ENCODE peak calls at places on chromosomes 4 and X, in six cellular contexts. L is left lung, G is OCI-LY7, Q is tibial nerve, Y is WERI-Rb-1, S is nephron progenitor cell. W is an unnamed sample.

GRCh38 chr4:158998624-158999023 is 104.3 kb upstream of the RAPGEF2 start:
- DNase-seq in L (no peak), G (no peak), Q (no peak), Y (no peak), S (no peak), W (no peak)

GRCh38 chr4:143254479-143255216 is 69.9 kb downstream of the USP38 start:
- DNase-seq in L (no peak), G (peak), Q (peak), Y (no peak), S (peak), W (no peak)

GRCh38 chr4:18858229-18858922 is 836.8 kb upstream of the LCORL start:
- DNase-seq in L (no peak), G (no peak), Q (no peak), Y (peak), S (no peak), W (no peak)

GRCh38 chrX:2965965-2966364 is 36.8 kb upstream of the ARSD start:
- DNase-seq in L (no peak), G (no peak), Q (no peak), Y (no peak), S (no peak), W (no peak)

GRCh38 chr4:8155660-8156421 is 2.8 kb downstream of the ABLIM2 start:
- DNase-seq in L (no peak), G (no peak), Q (no peak), Y (no peak), S (no peak), W (no peak)

GRCh38 chrX:123962006-123962485 is 540 bp downstream of the STAG2 start:
- DNase-seq in L (no peak), G (peak), Q (no peak), Y (no peak), S (no peak), W (no peak)

GRCh38 chrX:136185409-136186022 is 38.2 kb downstream of the FHL1 start:
- DNase-seq in L (no peak), G (no peak), Q (no peak), Y (no peak), S (no peak), W (no peak)

GRCh38 chr4:114263233-114263632 is 283.8 kb upstream of the ARSJ start:
- DNase-seq in L (no peak), G (no peak), Q (no peak), Y (no peak), S (no peak), W (no peak)

GRCh38 chr4:184861047-184861446 is 35.3 kb upstream of the ACSL1 start:
- DNase-seq in L (no peak), G (no peak), Q (no peak), Y (no peak), S (no peak), W (no peak)

GRCh38 chrX:54411732-54412131 is 28.5 kb upstream of the TSR2 start:
- DNase-seq in L (no peak), G (no peak), Q (no peak), Y (no peak), S (no peak), W (no peak)

GRCh38 chrX:108068121-108068520 is 23.2 kb downstream of the PSMD10 start:
- DNase-seq in L (no peak), G (no peak), Q (no peak), Y (no peak), S (no peak), W (no peak)

GRCh38 chrX:30741545-30741944 is 88.3 kb downstream of the GK start:
- DNase-seq in L (no peak), G (no peak), Q (no peak), Y (no peak), S (no peak), W (no peak)

GRCh38 chr4:184406915-184407314 is 67.4 kb downstream of the IRF2 start:
- DNase-seq in L (no peak), G (peak), Q (peak), Y (no peak), S (no peak), W (no peak)

GRCh38 chr4:174479140-174479539 is 43.1 kb downstream of the HPGD start:
- DNase-seq in L (no peak), G (no peak), Q (no peak), Y (no peak), S (no peak), W (no peak)

GRCh38 chrX:46125139-46125538 is 420.1 kb downstream of the ZNF674 start:
- DNase-seq in L (no peak), G (no peak), Q (no peak), Y (no peak), S (no peak), W (no peak)

GRCh38 chr4:53349201-53349600 is 16.7 kb downstream of the SCFD2 start:
- DNase-seq in L (no peak), G (no peak), Q (no peak), Y (no peak), S (no peak), W (no peak)

GRCh38 chr4:48127882-48128394 is 6.1 kb downstream of the TXK start:
- DNase-seq in L (peak), G (peak), Q (peak), Y (peak), S (peak), W (peak)

GRCh38 chr4:151676301-151676700 is 84.5 kb downstream of the GATB start:
- DNase-seq in L (no peak), G (no peak), Q (no peak), Y (no peak), S (no peak), W (no peak)

GRCh38 chr4:118888666-118889312 is at the start of gene SYNPO2:
- DNase-seq in L (peak), G (peak), Q (peak), Y (peak), S (peak), W (peak)

GRCh38 chrX:154603438-154604430 is 15.3 kb downstream of the CTAG1B start:
- DNase-seq in L (peak), G (no peak), Q (no peak), Y (peak), S (no peak), W (no peak)

GRCh38 chr4:90080116-90080515 is 47.1 kb upstream of the CCSER1 start:
- DNase-seq in L (no peak), G (no peak), Q (no peak), Y (no peak), S (no peak), W (no peak)

GRCh38 chr4:90084277-90084966 is 42.8 kb upstream of the CCSER1 start:
- DNase-seq in L (no peak), G (no peak), Q (no peak), Y (no peak), S (no peak), W (no peak)

GRCh38 chr4:90078440-90078839 is 48.8 kb upstream of the CCSER1 start:
- DNase-seq in L (no peak), G (no peak), Q (no peak), Y (no peak), S (no peak), W (no peak)

GRCh38 chr4:90084967-90085295 is 42.3 kb upstream of the CCSER1 start:
- DNase-seq in L (no peak), G (no peak), Q (no peak), Y (no peak), S (no peak), W (no peak)

DNA sequence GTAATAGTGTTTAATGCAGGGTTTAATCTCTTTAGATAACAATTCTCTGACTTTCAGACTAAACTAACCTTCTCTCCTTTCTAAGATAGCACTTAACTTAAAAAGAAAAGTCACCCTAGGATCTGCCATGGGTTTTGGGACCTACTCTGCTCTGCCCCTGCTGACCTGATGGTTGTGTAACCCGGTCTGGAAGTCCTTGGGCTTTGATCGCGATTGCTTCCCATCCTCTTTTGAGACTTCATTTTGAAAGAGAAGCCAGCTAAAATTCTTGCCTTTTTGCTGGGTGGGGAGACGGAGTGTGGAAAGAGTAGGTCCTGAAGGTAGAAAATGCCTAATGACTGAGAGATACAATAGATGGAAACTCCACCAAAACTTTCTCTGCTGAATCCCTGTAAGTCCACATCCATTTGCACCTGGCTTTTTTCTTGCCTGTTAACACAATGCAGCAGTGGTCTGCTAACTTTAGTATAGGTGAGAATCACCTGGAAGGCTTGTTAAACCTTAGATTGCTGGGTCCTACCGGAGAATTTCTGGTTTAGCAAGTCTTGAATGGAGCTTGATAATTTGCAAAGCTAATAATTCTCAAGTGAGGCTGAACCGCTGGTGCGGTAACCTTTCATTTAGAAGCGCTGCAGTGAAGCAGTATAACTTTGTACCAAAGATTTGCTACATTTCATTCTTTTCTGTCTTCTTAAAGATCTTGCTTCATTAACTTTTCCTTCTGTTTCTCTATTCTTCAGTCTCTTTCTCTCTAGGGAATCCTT is 45.6 kb upstream of the CCSER1 start:
- DNase-seq in L (no peak), G (no peak), Q (no peak), Y (no peak), S (no peak), W (no peak)
- TF ChIP-seq CTCF in L (no peak), G (no peak), Q (no peak), Y (no peak), S (no peak), W (no peak)

DNA sequence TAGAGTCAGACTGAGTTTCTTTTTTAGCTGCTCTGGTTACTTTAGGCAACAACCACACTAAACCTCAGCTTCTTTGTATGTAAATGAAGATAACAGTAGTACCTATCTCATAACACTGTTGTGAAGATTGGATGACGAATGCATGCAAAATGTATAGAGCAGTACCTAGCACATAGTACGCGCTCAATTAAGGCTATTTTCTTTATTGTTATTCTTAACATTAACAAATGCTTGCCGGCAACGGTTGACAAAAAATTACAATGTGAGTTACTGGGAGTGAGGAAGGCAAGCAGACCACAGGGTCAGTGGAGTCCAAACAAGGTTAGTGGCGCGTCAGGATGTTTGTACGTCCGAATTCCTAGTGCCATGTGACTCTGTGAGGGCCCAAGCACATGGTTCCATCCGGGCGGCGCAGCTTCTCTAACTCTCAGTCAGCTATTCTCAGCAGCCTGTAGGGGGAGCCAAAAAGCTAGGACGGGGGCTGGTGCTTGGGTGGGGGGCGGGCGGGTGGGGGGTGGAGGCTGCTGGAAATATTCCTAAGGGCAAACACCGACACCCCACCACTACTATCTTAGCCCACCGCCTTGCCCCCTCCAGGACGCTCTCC is 795 bp upstream of the NALF2 start:
- DNase-seq in L (no peak), G (peak), Q (no peak), Y (peak), S (no peak), W (peak)
- TF ChIP-seq CTCF in L (no peak), G (peak), Q (no peak), Y (peak), S (peak), W (peak)

GRCh38 chrX:80223922-80224579 is 196.2 kb upstream of the TENT5D start:
- DNase-seq in L (no peak), G (no peak), Q (no peak), Y (no peak), S (no peak), W (no peak)
- TF ChIP-seq CTCF in L (no peak), G (no peak), Q (no peak), Y (peak), S (no peak), W (no peak)

DNA sequence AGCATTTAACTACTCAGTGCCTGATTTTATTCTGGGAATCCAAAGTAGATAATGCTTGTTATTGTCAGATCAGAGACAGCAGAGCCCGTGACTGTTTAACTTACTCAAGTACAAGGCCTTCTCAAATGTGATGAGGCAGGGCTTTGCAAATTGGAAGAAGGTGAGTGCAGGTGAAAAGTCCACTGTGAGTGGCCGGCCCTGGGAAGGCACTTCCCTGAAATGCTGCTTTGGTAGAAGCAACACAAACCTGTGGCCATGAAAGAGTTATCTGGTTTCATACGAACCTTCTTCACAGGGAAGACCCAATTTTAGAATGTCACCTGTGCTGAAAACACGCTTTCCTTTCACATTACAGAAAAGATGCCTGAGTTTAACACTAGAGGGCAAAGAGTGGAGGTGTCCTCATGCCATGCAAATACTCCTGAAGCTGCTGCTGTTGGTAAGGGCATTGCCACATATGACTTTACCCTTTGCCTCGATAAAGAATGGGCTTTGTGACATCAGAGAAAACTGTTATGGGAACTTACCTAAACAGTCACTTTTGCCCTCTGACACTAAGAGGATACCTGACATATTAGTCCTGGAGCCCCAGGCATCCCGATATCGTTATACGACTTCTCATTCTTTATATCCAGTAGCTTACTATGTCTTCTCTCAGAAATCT is 8.0 kb downstream of the PPARGC1A start:
- DNase-seq in L (no peak), G (no peak), Q (no peak), Y (no peak), S (no peak), W (no peak)
- TF ChIP-seq CTCF in L (no peak), G (no peak), Q (no peak), Y (peak), S (no peak), W (no peak)

GRCh38 chr4:30722092-30722915 is 2.1 kb downstream of the PCDH7 start:
- DNase-seq in L (peak), G (no peak), Q (no peak), Y (no peak), S (peak), W (no peak)
- TF ChIP-seq CTCF in L (no peak), G (no peak), Q (no peak), Y (no peak), S (peak), W (peak)

DNA sequence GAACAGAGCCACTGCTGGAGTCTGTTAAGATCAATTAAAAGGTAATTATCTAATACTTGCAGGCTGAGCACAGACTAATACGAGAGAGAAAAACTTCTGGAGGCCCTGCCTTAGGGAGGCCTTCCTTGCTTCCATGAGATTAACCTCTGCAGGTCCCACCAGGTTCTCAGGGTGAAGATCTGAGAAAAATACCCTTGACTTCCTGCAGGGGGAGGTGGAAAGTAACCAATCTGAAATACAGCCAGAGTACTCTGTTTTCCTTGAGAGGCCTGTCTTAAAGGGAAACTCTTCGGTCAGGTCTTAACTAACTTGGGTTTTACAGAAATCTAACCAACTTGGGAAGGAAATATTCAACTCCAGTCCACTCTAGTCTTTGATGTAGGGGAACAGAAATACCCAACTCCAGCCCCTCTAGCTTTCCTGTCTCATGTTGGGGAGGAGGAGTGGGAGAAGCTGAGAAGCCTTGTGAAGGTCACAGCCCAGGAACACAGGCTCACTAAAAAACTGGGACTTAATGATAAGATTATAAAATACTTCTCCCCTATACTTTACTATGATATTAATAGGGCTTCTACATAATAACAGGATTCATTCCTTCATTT is 77.1 kb downstream of the TBCK start:
- DNase-seq in L (no peak), G (peak), Q (no peak), Y (peak), S (peak), W (no peak)
- TF ChIP-seq CTCF in L (peak), G (peak), Q (peak), Y (peak), S (peak), W (peak)

DNA sequence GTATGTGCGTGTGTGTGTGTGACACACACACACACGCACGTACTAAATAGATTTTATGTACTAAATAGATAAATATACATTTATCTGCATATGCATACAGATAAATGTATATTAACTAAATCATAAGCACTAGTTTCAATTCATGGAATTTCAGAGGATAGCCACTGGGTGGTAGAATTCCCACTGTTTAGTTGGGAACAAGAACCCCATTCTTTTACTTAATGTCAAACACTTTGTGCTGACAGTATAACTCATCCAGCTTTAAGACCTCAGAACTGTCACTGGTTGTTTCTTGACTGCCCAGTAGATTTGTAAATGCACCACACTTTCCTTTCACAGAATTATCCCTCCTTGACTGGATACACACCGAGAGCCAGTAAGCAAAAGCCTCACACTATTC is 32.5 kb downstream of the PPARGC1A start:
- DNase-seq in L (no peak), G (no peak), Q (no peak), Y (no peak), S (no peak), W (no peak)
- TF ChIP-seq CTCF in L (no peak), G (no peak), Q (peak), Y (peak), S (no peak), W (no peak)

GRCh38 chr4:188107931-188108843 is 1.2 kb downstream of the TRIML2 start:
- DNase-seq in L (no peak), G (no peak), Q (no peak), Y (no peak), S (no peak), W (no peak)
- TF ChIP-seq CTCF in L (no peak), G (no peak), Q (no peak), Y (no peak), S (no peak), W (no peak)

GRCh38 chr4:186150926-186151325 is 40.4 kb upstream of the CYP4V2 start:
- DNase-seq in L (no peak), G (no peak), Q (no peak), Y (no peak), S (no peak), W (no peak)

GRCh38 chr4:186151499-186151898 is 39.9 kb upstream of the CYP4V2 start:
- DNase-seq in L (no peak), G (no peak), Q (no peak), Y (no peak), S (no peak), W (no peak)

GRCh38 chr4:186148335-186148975 is 42.9 kb upstream of the CYP4V2 start:
- DNase-seq in L (no peak), G (no peak), Q (no peak), Y (no peak), S (no peak), W (no peak)

GRCh38 chr4:186146443-186146842 is 41.9 kb downstream of the FAM149A start:
- DNase-seq in L (no peak), G (no peak), Q (no peak), Y (no peak), S (no peak), W (no peak)

DNA sequence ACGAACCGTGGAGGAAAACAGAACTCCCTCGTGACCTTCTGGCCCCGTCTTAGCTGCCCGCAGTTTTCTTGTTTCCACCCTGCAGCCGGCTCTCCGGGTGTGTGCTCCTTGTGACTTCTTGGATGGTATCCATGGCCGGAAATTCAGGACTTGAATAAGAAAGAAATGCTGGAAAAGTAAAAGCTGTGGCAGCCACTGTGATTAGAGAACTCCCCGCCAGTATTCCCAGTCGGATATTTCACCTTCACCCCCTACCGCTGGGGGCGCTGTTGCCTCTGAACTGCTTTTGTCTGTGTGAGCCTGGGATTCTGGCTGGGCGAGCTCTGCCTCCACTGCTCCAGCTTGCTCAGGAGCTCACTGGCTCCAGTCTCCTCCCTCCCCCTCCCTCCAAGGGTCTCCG is 41.5 kb upstream of the CYP4V2 start:
- DNase-seq in L (no peak), G (peak), Q (peak), Y (peak), S (peak), W (peak)
- TF ChIP-seq CTCF in L (peak), G (peak), Q (peak), Y (peak), S (peak), W (peak)